ENCODE peak calls at places on chromosome 20, in seven cellular contexts. One of them, this sample, is unnamed. For H3K4me1, the result is how much of the 10 kb centered on the place peaks cover.

GRCh38 chr20:63819224-63819917 is 11.7 kb downstream of the ZBTB46 start:
- DNase-seq in HCT116: no peak
- DNase-seq in HepG2: peak
- DNase-seq in GM12878: no peak
- DNase-seq in K562: peak
- DNase-seq in SK-N-SH: no peak
- DNase-seq in H1: no peak
- DNase-seq in this sample: no peak

GRCh38 chr20:33667245-33668086 is 723 bp downstream of the ACTL10 start:
- DNase-seq in K562: no peak
- DNase-seq in SK-N-SH: peak
- DNase-seq in HCT116: no peak
- DNase-seq in GM12878: no peak
- DNase-seq in HepG2: no peak
- DNase-seq in H1: no peak
- DNase-seq in this sample: peak

GRCh38 chr20:22963581-22963980 is 71.5 kb upstream of the SSTR4 start:
- DNase-seq in HepG2: no peak
- DNase-seq in H1: no peak
- DNase-seq in GM12878: no peak
- DNase-seq in K562: no peak
- DNase-seq in HCT116: no peak
- DNase-seq in SK-N-SH: no peak
- DNase-seq in this sample: no peak

GRCh38 chr20:6635034-6635736 is 132.3 kb upstream of the BMP2 start:
- DNase-seq in HepG2: no peak
- DNase-seq in GM12878: no peak
- DNase-seq in K562: no peak
- DNase-seq in H1: no peak
- DNase-seq in SK-N-SH: no peak
- DNase-seq in HCT116: no peak
- DNase-seq in this sample: no peak

GRCh38 chr20:6870559-6870958 is 103.1 kb downstream of the BMP2 start:
- DNase-seq in K562: no peak
- DNase-seq in HepG2: no peak
- DNase-seq in HCT116: no peak
- DNase-seq in SK-N-SH: no peak
- DNase-seq in H1: no peak
- DNase-seq in GM12878: no peak
- DNase-seq in this sample: no peak

GRCh38 chr20:64240243-64241015 is 15.1 kb upstream of the PCMTD2 start:
- DNase-seq in HepG2: no peak
- DNase-seq in H1: no peak
- DNase-seq in HCT116: no peak
- DNase-seq in K562: no peak
- DNase-seq in SK-N-SH: no peak
- DNase-seq in GM12878: no peak
- DNase-seq in this sample: no peak

GRCh38 chr20:7217606-7218005 is 450.1 kb downstream of the BMP2 start:
- DNase-seq in HepG2: no peak
- DNase-seq in SK-N-SH: no peak
- DNase-seq in K562: no peak
- DNase-seq in HCT116: no peak
- DNase-seq in H1: no peak
- DNase-seq in GM12878: no peak
- DNase-seq in this sample: no peak

GRCh38 chr20:47888351-47888750 is 103.1 kb upstream of the SULF2 start:
- DNase-seq in K562: no peak
- DNase-seq in H1: no peak
- DNase-seq in GM12878: no peak
- DNase-seq in SK-N-SH: no peak
- DNase-seq in HepG2: no peak
- DNase-seq in HCT116: no peak
- DNase-seq in this sample: no peak

GRCh38 chr20:13270211-13270610 is 49.1 kb downstream of the ISM1 start:
- DNase-seq in K562: no peak
- DNase-seq in GM12878: no peak
- DNase-seq in SK-N-SH: no peak
- DNase-seq in H1: no peak
- DNase-seq in HCT116: no peak
- DNase-seq in HepG2: no peak
- DNase-seq in this sample: no peak

GRCh38 chr20:37907677-37908397 is 4.9 kb downstream of the VSTM2L start:
- DNase-seq in SK-N-SH: peak
- DNase-seq in HepG2: no peak
- DNase-seq in H1: no peak
- DNase-seq in K562: no peak
- DNase-seq in GM12878: no peak
- DNase-seq in HCT116: no peak
- DNase-seq in this sample: peak

GRCh38 chr20:48574383-48574782 is 253.4 kb downstream of the PREX1 start:
- DNase-seq in HCT116: peak
- DNase-seq in K562: peak
- DNase-seq in H1: no peak
- DNase-seq in SK-N-SH: peak
- DNase-seq in HepG2: no peak
- DNase-seq in GM12878: no peak
- DNase-seq in this sample: no peak

GRCh38 chr20:10047427-10047826 is 12.6 kb downstream of the ANKEF1 start:
- DNase-seq in H1: peak
- DNase-seq in HCT116: no peak
- DNase-seq in K562: peak
- DNase-seq in HepG2: peak
- DNase-seq in GM12878: no peak
- DNase-seq in SK-N-SH: peak
- DNase-seq in this sample: peak

GRCh38 chr20:8476023-8476422 is 344.0 kb downstream of the PLCB1 start:
- DNase-seq in SK-N-SH: no peak
- DNase-seq in HepG2: no peak
- DNase-seq in GM12878: no peak
- DNase-seq in K562: no peak
- DNase-seq in H1: no peak
- DNase-seq in HCT116: no peak
- DNase-seq in this sample: no peak

GRCh38 chr20:6058684-6059295 is 4.9 kb upstream of the LRRN4 start:
- DNase-seq in K562: no peak
- DNase-seq in HCT116: no peak
- DNase-seq in SK-N-SH: no peak
- DNase-seq in HepG2: no peak
- DNase-seq in H1: no peak
- DNase-seq in GM12878: no peak
- DNase-seq in this sample: no peak

GRCh38 chr20:25281541-25281991 is 33.7 kb downstream of the PYGB start:
- DNase-seq in K562: no peak
- DNase-seq in HCT116: no peak
- DNase-seq in GM12878: peak
- DNase-seq in HepG2: no peak
- DNase-seq in SK-N-SH: no peak
- DNase-seq in H1: no peak
- DNase-seq in this sample: no peak

GRCh38 chr20:20369353-20370086 is 1.6 kb downstream of the INSM1 start:
- DNase-seq in SK-N-SH: peak
- DNase-seq in GM12878: no peak
- DNase-seq in H1: no peak
- DNase-seq in HepG2: no peak
- DNase-seq in HCT116: no peak
- DNase-seq in K562: no peak
- DNase-seq in this sample: no peak

GRCh38 chr20:54727490-54727889 is 252.1 kb downstream of the DOK5 start:
- DNase-seq in HCT116: no peak
- DNase-seq in H1: no peak
- DNase-seq in HepG2: no peak
- DNase-seq in GM12878: no peak
- DNase-seq in SK-N-SH: no peak
- DNase-seq in K562: no peak
- DNase-seq in this sample: no peak
- H3K4me1 ChIP-seq in HCT116: under half
- H3K4me1 ChIP-seq in H1: under half
- H3K4me1 ChIP-seq in HepG2: under half
- H3K4me1 ChIP-seq in GM12878: under half
- H3K4me1 ChIP-seq in SK-N-SH: under half
- H3K4me1 ChIP-seq in K562: under half
- H3K4me1 ChIP-seq in this sample: under half

GRCh38 chr20:31996996-31997395 is 13.2 kb upstream of the CCM2L start:
- DNase-seq in HepG2: no peak
- DNase-seq in K562: no peak
- DNase-seq in H1: no peak
- DNase-seq in GM12878: no peak
- DNase-seq in SK-N-SH: no peak
- DNase-seq in HCT116: no peak
- DNase-seq in this sample: no peak

GRCh38 chr20:32003325-32003724 is 6.9 kb upstream of the CCM2L start:
- DNase-seq in GM12878: no peak
- DNase-seq in SK-N-SH: no peak
- DNase-seq in H1: no peak
- DNase-seq in HCT116: no peak
- DNase-seq in K562: no peak
- DNase-seq in HepG2: no peak
- DNase-seq in this sample: no peak

DNA sequence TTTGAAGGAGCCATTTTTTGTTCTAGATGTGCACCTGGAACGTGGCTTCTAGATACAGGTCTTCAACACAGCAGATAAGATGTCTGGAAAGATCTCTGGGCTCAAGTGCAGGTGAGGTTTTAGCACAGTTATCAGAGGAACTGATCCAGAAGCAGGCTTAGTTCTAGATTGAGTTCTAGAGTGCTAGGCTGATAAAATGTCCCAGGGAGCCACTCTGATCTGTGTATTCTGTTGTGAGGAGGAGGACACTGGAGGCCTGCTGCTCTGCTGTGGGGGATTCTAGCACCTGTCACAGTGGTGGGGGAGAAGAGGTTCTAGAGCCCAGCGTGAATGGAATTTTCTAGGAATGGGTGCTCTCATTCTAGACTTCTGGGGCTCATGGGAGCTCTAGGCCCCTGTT is 12.0 kb upstream of the CCM2L start:
- DNase-seq in K562: no peak
- DNase-seq in GM12878: no peak
- DNase-seq in H1: no peak
- DNase-seq in HepG2: no peak
- DNase-seq in SK-N-SH: no peak
- DNase-seq in HCT116: no peak
- DNase-seq in this sample: no peak
- TF ChIP-seq YY1 in K562: no peak
- TF ChIP-seq YY1 in GM12878: no peak
- TF ChIP-seq YY1 in H1: no peak
- TF ChIP-seq YY1 in HepG2: no peak
- TF ChIP-seq YY1 in SK-N-SH: no peak
- TF ChIP-seq YY1 in HCT116: no peak
- TF ChIP-seq YY1 in this sample: no peak

DNA sequence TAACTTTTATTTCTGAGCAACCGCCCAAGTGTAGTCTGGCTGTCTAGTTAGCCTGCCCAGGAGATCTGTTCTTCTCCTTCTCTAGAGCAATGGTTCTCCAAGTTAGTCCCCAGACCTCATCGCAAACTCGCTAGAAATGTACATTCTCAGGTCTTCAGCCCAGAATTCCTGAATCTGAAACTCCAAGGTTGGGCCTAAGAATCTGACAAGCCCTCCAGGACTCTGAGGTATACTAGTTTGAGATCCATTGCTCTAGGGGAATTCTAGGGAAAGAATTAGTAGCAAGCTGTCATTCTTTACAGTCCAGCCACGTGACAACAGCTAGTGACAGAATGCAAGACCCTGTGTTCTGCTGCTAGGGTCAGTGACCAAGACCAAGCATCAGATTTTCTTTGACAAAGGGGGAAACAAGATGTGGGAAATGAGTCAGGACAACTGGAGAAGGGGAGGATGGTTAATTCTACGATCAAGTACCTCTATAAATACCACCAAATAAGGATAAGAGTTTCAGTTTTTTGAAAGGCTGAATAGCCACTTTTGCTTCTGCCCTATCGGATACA is 5.8 kb downstream of the UBE2V1 start:
- DNase-seq in GM12878: no peak
- DNase-seq in HepG2: no peak
- DNase-seq in H1: no peak
- DNase-seq in HCT116: no peak
- DNase-seq in SK-N-SH: no peak
- DNase-seq in K562: no peak
- DNase-seq in this sample: no peak
- H3K4me1 ChIP-seq in GM12878: under half
- H3K4me1 ChIP-seq in HepG2: half or more
- H3K4me1 ChIP-seq in H1: under half
- H3K4me1 ChIP-seq in HCT116: half or more
- H3K4me1 ChIP-seq in SK-N-SH: under half
- H3K4me1 ChIP-seq in K562: under half
- H3K4me1 ChIP-seq in this sample: under half

DNA sequence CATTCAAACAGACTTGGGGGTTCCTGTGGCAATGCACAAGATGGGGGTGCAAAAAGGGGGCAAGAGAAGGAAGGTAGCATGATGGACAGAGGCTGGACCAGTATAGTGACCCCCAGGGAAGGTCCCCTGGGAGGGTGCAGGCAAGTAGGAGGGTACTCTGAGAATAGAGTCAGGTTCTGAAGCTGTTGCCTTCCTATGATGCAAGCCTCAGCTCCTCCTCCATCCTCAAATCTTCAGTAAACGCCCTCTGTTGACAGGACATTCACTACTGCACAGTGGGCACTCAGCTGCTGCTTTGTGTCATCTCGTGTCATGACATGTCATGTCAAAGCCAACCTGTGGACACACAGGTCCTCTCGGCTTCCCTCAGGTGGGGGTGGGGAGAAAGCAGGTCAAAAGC is 5.8 kb upstream of the SDCBP2 start:
- DNase-seq in H1: no peak
- DNase-seq in K562: peak
- DNase-seq in SK-N-SH: no peak
- DNase-seq in HepG2: peak
- DNase-seq in GM12878: no peak
- DNase-seq in HCT116: peak
- DNase-seq in this sample: no peak
- TF ChIP-seq YY1 in H1: no peak
- TF ChIP-seq YY1 in K562: no peak
- TF ChIP-seq YY1 in SK-N-SH: no peak
- TF ChIP-seq YY1 in HepG2: no peak
- TF ChIP-seq YY1 in GM12878: no peak
- TF ChIP-seq YY1 in HCT116: no peak
- TF ChIP-seq YY1 in this sample: no peak

GRCh38 chr20:18694071-18694470 is 106.2 kb downstream of the DTD1 start:
- DNase-seq in H1: no peak
- DNase-seq in SK-N-SH: no peak
- DNase-seq in K562: no peak
- DNase-seq in HCT116: no peak
- DNase-seq in HepG2: no peak
- DNase-seq in GM12878: no peak
- DNase-seq in this sample: no peak
- H3K4me1 ChIP-seq in H1: under half
- H3K4me1 ChIP-seq in SK-N-SH: under half
- H3K4me1 ChIP-seq in K562: under half
- H3K4me1 ChIP-seq in HCT116: under half
- H3K4me1 ChIP-seq in HepG2: under half
- H3K4me1 ChIP-seq in GM12878: under half
- H3K4me1 ChIP-seq in this sample: under half

GRCh38 chr20:62235001-62235776 is 3.1 kb upstream of the OSBPL2 start:
- DNase-seq in K562: no peak
- DNase-seq in HCT116: no peak
- DNase-seq in HepG2: no peak
- DNase-seq in SK-N-SH: peak
- DNase-seq in GM12878: no peak
- DNase-seq in H1: no peak
- DNase-seq in this sample: no peak
- TF ChIP-seq YY1 in K562: no peak
- TF ChIP-seq YY1 in HCT116: no peak
- TF ChIP-seq YY1 in HepG2: no peak
- TF ChIP-seq YY1 in SK-N-SH: no peak
- TF ChIP-seq YY1 in GM12878: no peak
- TF ChIP-seq YY1 in H1: no peak
- TF ChIP-seq YY1 in this sample: no peak

GRCh38 chr20:36314734-36315544 is 8.8 kb downstream of the DLGAP4 start:
- DNase-seq in GM12878: no peak
- DNase-seq in H1: no peak
- DNase-seq in HepG2: peak
- DNase-seq in HCT116: no peak
- DNase-seq in SK-N-SH: no peak
- DNase-seq in K562: peak
- DNase-seq in this sample: no peak
- H3K4me1 ChIP-seq in GM12878: under half
- H3K4me1 ChIP-seq in H1: under half
- H3K4me1 ChIP-seq in HepG2: under half
- H3K4me1 ChIP-seq in HCT116: under half
- H3K4me1 ChIP-seq in SK-N-SH: under half
- H3K4me1 ChIP-seq in K562: under half
- H3K4me1 ChIP-seq in this sample: under half

This sample was measured in NT2/D1.